ENCODE peak calls at places on chromosomes 7 and 10, in eight cellular contexts. One of them, this sample, is unnamed.

GRCh38 chr7:131581241-131582157 is 25.1 kb upstream of the PODXL start:
- DNase-seq in fibroblast of lung: peak; percentile 35
- DNase-seq in CD8-positive, alpha-beta memory T cell: no peak
- DNase-seq in CD4-positive, alpha-beta T cell: no peak
- DNase-seq in tibial artery: peak; percentile 29
- DNase-seq in hepatocyte: no peak
- DNase-seq in WERI-Rb-1: no peak
- DNase-seq in heart left ventricle: peak; percentile 86
- DNase-seq in this sample: no peak

GRCh38 chr10:47037654-47038425 is 126.6 kb downstream of the PTPN20 start:
- DNase-seq in fibroblast of lung: no peak
- DNase-seq in CD8-positive, alpha-beta memory T cell: no peak
- DNase-seq in CD4-positive, alpha-beta T cell: no peak
- DNase-seq in tibial artery: no peak
- DNase-seq in hepatocyte: no peak
- DNase-seq in WERI-Rb-1: no peak
- DNase-seq in heart left ventricle: no peak
- DNase-seq in this sample: no peak

GRCh38 chr7:39605087-39605486 is 18.3 kb upstream of the RALA start:
- DNase-seq in fibroblast of lung: peak; percentile 85
- DNase-seq in CD8-positive, alpha-beta memory T cell: no peak
- DNase-seq in CD4-positive, alpha-beta T cell: no peak
- DNase-seq in tibial artery: no peak
- DNase-seq in hepatocyte: no peak
- DNase-seq in WERI-Rb-1: no peak
- DNase-seq in heart left ventricle: no peak
- DNase-seq in this sample: no peak

GRCh38 chr10:98299341-98299740 is 31.3 kb upstream of the LOXL4 start:
- DNase-seq in fibroblast of lung: no peak
- DNase-seq in CD8-positive, alpha-beta memory T cell: no peak
- DNase-seq in CD4-positive, alpha-beta T cell: no peak
- DNase-seq in tibial artery: no peak
- DNase-seq in hepatocyte: peak; percentile 31
- DNase-seq in WERI-Rb-1: peak; percentile 73
- DNase-seq in heart left ventricle: no peak
- DNase-seq in this sample: no peak

GRCh38 chr7:132750056-132750455 is 173.8 kb upstream of the PLXNA4 start:
- DNase-seq in fibroblast of lung: no peak
- DNase-seq in CD8-positive, alpha-beta memory T cell: no peak
- DNase-seq in CD4-positive, alpha-beta T cell: no peak
- DNase-seq in tibial artery: no peak
- DNase-seq in hepatocyte: no peak
- DNase-seq in WERI-Rb-1: no peak
- DNase-seq in heart left ventricle: no peak
- DNase-seq in this sample: no peak

GRCh38 chr7:150357277-150357676 is 11.3 kb upstream of the REPIN1 start:
- DNase-seq in fibroblast of lung: no peak
- DNase-seq in CD8-positive, alpha-beta memory T cell: peak; percentile 44
- DNase-seq in CD4-positive, alpha-beta T cell: peak; percentile 48
- DNase-seq in tibial artery: no peak
- DNase-seq in hepatocyte: no peak
- DNase-seq in WERI-Rb-1: peak; percentile 82
- DNase-seq in heart left ventricle: no peak
- DNase-seq in this sample: peak; percentile 32

GRCh38 chr10:121303273-121303890 is 294.9 kb downstream of the FGFR2 start:
- DNase-seq in fibroblast of lung: no peak
- DNase-seq in CD8-positive, alpha-beta memory T cell: no peak
- DNase-seq in CD4-positive, alpha-beta T cell: no peak
- DNase-seq in tibial artery: no peak
- DNase-seq in hepatocyte: no peak
- DNase-seq in WERI-Rb-1: peak; percentile 37
- DNase-seq in heart left ventricle: no peak
- DNase-seq in this sample: no peak

GRCh38 chr10:124007102-124007772 is 86.2 kb downstream of the CHST15 start:
- DNase-seq in fibroblast of lung: no peak
- DNase-seq in CD8-positive, alpha-beta memory T cell: no peak
- DNase-seq in CD4-positive, alpha-beta T cell: no peak
- DNase-seq in tibial artery: no peak
- DNase-seq in hepatocyte: no peak
- DNase-seq in WERI-Rb-1: no peak
- DNase-seq in heart left ventricle: no peak
- DNase-seq in this sample: no peak

GRCh38 chr7:129990403-129991192 is 37.8 kb upstream of the UBE2H start:
- DNase-seq in fibroblast of lung: peak; percentile 19
- DNase-seq in CD8-positive, alpha-beta memory T cell: no peak
- DNase-seq in CD4-positive, alpha-beta T cell: no peak
- DNase-seq in tibial artery: no peak
- DNase-seq in hepatocyte: no peak
- DNase-seq in WERI-Rb-1: no peak
- DNase-seq in heart left ventricle: no peak
- DNase-seq in this sample: no peak

GRCh38 chr10:63423489-63423888 is 42.3 kb downstream of the JMJD1C start:
- DNase-seq in fibroblast of lung: no peak
- DNase-seq in CD8-positive, alpha-beta memory T cell: no peak
- DNase-seq in CD4-positive, alpha-beta T cell: no peak
- DNase-seq in tibial artery: no peak
- DNase-seq in hepatocyte: no peak
- DNase-seq in WERI-Rb-1: no peak
- DNase-seq in heart left ventricle: no peak
- DNase-seq in this sample: no peak

GRCh38 chr10:26721561-26721960 is 24.1 kb downstream of the PDSS1 start:
- DNase-seq in fibroblast of lung: no peak
- DNase-seq in CD8-positive, alpha-beta memory T cell: peak; percentile 32
- DNase-seq in CD4-positive, alpha-beta T cell: no peak
- DNase-seq in tibial artery: no peak
- DNase-seq in hepatocyte: no peak
- DNase-seq in WERI-Rb-1: no peak
- DNase-seq in heart left ventricle: no peak
- DNase-seq in this sample: no peak

GRCh38 chr10:113069595-113069994 is 119.5 kb downstream of the TCF7L2 start:
- DNase-seq in fibroblast of lung: peak; percentile 97
- DNase-seq in CD8-positive, alpha-beta memory T cell: no peak
- DNase-seq in CD4-positive, alpha-beta T cell: no peak
- DNase-seq in tibial artery: no peak
- DNase-seq in hepatocyte: peak; percentile 72
- DNase-seq in WERI-Rb-1: no peak
- DNase-seq in heart left ventricle: no peak
- DNase-seq in this sample: no peak

GRCh38 chr7:26365077-26365896 is 73.6 kb downstream of the SNX10 start:
- DNase-seq in fibroblast of lung: peak; percentile 57
- DNase-seq in CD8-positive, alpha-beta memory T cell: peak; percentile 12
- DNase-seq in CD4-positive, alpha-beta T cell: peak; percentile 22
- DNase-seq in tibial artery: no peak
- DNase-seq in hepatocyte: peak; percentile 80
- DNase-seq in WERI-Rb-1: peak; percentile 55
- DNase-seq in heart left ventricle: peak; percentile 31
- DNase-seq in this sample: no peak

GRCh38 chr7:157235357-157236018 is 96.8 kb downstream of the UBE3C start:
- DNase-seq in fibroblast of lung: peak; percentile 76
- DNase-seq in CD8-positive, alpha-beta memory T cell: no peak
- DNase-seq in CD4-positive, alpha-beta T cell: no peak
- DNase-seq in tibial artery: no peak
- DNase-seq in hepatocyte: no peak
- DNase-seq in WERI-Rb-1: no peak
- DNase-seq in heart left ventricle: no peak
- DNase-seq in this sample: no peak

DNA sequence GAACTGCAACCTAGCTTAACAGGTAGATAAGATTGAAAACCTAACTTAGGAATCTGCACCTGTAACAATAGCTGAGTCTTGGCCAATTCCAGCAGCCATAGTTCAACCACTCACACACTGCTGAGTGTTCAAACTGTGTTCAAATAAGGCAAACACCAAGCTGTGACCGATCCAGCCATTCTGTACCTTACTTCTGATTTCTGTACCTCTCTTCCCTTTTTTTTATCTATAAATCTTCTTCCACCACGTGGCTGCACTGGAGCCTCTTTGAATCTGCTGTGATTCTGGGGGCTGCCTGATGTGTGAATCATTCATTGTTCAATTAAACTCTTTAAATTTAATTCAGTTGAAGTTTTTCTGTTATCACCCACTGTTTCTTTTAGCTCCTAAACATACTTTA is 15.7 kb upstream of the FOXL3 start:
- DNase-seq in fibroblast of lung: no peak
- DNase-seq in CD8-positive, alpha-beta memory T cell: no peak
- DNase-seq in CD4-positive, alpha-beta T cell: no peak
- DNase-seq in tibial artery: no peak
- DNase-seq in hepatocyte: no peak
- DNase-seq in WERI-Rb-1: no peak
- DNase-seq in heart left ventricle: no peak
- DNase-seq in this sample: no peak
- H3K9me3 ChIP-seq in fibroblast of lung: no peaks in the 10 kb centered on the region
- H3K9me3 ChIP-seq in CD8-positive, alpha-beta memory T cell: no peaks in the 10 kb centered on the region
- H3K9me3 ChIP-seq in CD4-positive, alpha-beta T cell: peaks cover 9% of the 10 kb centered on the region
- H3K9me3 ChIP-seq in tibial artery: no peaks in the 10 kb centered on the region
- H3K9me3 ChIP-seq in hepatocyte: no peaks in the 10 kb centered on the region
- H3K9me3 ChIP-seq in WERI-Rb-1: peaks cover 34% of the 10 kb centered on the region
- H3K9me3 ChIP-seq in heart left ventricle: no peaks in the 10 kb centered on the region
- H3K9me3 ChIP-seq in this sample: no peaks in the 10 kb centered on the region

DNA sequence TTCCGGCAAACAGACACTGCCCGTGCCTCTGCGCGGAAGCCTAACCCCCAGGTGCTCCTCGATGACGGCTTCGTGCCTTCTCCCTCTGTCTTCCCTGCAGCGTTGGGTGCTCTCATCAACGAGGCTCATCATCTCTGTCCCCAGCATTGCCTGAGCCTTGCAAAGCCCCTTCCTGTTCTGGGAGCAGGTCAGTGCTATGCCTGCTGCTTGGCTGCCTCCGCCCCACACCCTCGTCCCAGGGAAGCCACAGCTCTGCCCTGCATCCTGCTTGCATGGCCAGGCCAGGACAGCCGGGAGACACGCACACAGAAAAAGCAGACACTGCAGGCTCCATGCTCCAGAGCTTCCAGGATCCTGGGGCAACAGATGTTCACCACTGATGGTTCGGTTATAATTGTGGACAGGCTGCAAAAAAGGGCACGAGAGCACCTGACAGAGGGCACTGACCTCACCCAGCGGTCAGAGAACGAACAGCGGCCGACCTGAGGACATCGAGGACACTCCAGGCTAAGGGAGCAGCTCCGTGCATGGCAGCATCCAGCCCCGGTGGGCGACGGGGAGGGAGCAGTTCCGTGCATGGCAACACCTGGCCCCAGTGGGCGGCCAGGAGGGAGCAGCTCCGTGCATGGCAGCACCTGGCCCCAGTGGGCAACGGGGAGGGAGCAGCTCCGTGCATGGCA is 265.5 kb downstream of the PTPRN2 start:
- DNase-seq in fibroblast of lung: no peak
- DNase-seq in CD8-positive, alpha-beta memory T cell: no peak
- DNase-seq in CD4-positive, alpha-beta T cell: no peak
- DNase-seq in tibial artery: no peak
- DNase-seq in hepatocyte: no peak
- DNase-seq in WERI-Rb-1: no peak
- DNase-seq in heart left ventricle: no peak
- DNase-seq in this sample: no peak
- H3K9me3 ChIP-seq in fibroblast of lung: peaks cover 7% of the 10 kb centered on the region
- H3K9me3 ChIP-seq in CD8-positive, alpha-beta memory T cell: no peaks in the 10 kb centered on the region
- H3K9me3 ChIP-seq in CD4-positive, alpha-beta T cell: no peaks in the 10 kb centered on the region
- H3K9me3 ChIP-seq in tibial artery: no peaks in the 10 kb centered on the region
- H3K9me3 ChIP-seq in hepatocyte: no peaks in the 10 kb centered on the region
- H3K9me3 ChIP-seq in WERI-Rb-1: no peaks in the 10 kb centered on the region
- H3K9me3 ChIP-seq in heart left ventricle: no peaks in the 10 kb centered on the region
- H3K9me3 ChIP-seq in this sample: no peaks in the 10 kb centered on the region

DNA sequence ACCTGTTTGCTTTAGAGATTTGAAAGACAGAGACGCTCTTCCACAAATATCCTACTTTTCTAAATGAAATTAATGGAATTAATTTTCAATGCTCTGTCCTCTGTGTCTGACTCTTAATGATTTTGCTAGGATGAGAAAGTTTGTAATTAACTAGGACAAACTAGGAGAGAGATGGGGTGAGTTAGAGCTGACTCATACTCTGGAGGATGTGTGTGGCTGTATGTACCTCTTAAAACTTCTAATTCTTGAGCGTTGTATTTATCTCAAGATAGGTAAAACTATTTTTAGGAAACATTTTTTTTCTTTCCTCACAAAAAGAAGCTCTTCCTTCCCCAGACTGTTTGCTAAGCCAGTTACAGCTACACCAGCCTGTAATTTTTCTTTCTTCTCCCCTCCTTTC is 178.8 kb upstream of the ANKRD30A start:
- DNase-seq in fibroblast of lung: no peak
- DNase-seq in CD8-positive, alpha-beta memory T cell: no peak
- DNase-seq in CD4-positive, alpha-beta T cell: no peak
- DNase-seq in tibial artery: no peak
- DNase-seq in hepatocyte: no peak
- DNase-seq in WERI-Rb-1: no peak
- DNase-seq in heart left ventricle: no peak
- DNase-seq in this sample: no peak
- H3K9me3 ChIP-seq in fibroblast of lung: no peaks in the 10 kb centered on the region
- H3K9me3 ChIP-seq in CD8-positive, alpha-beta memory T cell: peaks cover 3% of the 10 kb centered on the region
- H3K9me3 ChIP-seq in CD4-positive, alpha-beta T cell: no peaks in the 10 kb centered on the region
- H3K9me3 ChIP-seq in tibial artery: no peaks in the 10 kb centered on the region
- H3K9me3 ChIP-seq in hepatocyte: no peaks in the 10 kb centered on the region
- H3K9me3 ChIP-seq in WERI-Rb-1: no peaks in the 10 kb centered on the region
- H3K9me3 ChIP-seq in heart left ventricle: no peaks in the 10 kb centered on the region
- H3K9me3 ChIP-seq in this sample: no peaks in the 10 kb centered on the region

DNA sequence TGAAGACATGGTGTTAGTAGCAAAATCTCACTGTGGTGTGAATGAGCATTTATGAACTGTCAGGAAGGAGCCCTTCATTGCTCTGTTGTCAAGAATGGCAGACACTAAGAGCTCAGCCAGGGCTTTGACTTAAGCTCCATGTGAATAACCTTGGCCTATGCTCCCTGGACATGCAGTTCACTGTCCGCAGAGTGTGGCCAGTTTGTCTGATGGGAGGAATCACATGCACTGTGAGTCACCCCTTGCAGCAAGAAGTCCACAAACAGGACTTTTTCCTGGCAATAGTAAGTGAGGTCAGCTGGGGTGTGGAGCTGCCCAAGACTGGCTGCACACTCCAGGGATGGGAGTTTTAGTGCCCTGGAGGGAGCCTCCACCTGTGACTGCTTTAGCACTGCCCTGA is 49.5 kb downstream of the ZNF37A start:
- DNase-seq in fibroblast of lung: no peak
- DNase-seq in CD8-positive, alpha-beta memory T cell: no peak
- DNase-seq in CD4-positive, alpha-beta T cell: no peak
- DNase-seq in tibial artery: no peak
- DNase-seq in hepatocyte: no peak
- DNase-seq in WERI-Rb-1: no peak
- DNase-seq in heart left ventricle: no peak
- DNase-seq in this sample: no peak
- H3K9me3 ChIP-seq in fibroblast of lung: no peaks in the 10 kb centered on the region
- H3K9me3 ChIP-seq in CD8-positive, alpha-beta memory T cell: no peaks in the 10 kb centered on the region
- H3K9me3 ChIP-seq in CD4-positive, alpha-beta T cell: no peaks in the 10 kb centered on the region
- H3K9me3 ChIP-seq in tibial artery: no peaks in the 10 kb centered on the region
- H3K9me3 ChIP-seq in hepatocyte: no peaks in the 10 kb centered on the region
- H3K9me3 ChIP-seq in WERI-Rb-1: no peaks in the 10 kb centered on the region
- H3K9me3 ChIP-seq in heart left ventricle: no peaks in the 10 kb centered on the region
- H3K9me3 ChIP-seq in this sample: no peaks in the 10 kb centered on the region

DNA sequence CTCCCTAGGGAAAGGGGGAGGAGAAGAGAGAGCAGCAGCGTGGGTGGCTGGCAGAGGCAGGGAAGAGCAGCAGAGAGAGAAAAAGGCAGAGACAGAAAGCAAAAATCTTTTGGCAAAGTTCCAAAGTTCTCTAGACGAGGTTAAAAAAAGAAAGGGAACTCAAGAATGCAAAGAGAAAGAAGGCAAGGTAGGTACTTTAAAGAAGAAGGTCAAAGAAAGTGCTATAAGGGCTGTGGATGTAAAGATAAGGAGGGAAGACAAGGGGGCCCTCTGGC is 20.2 kb upstream of the OPTN start:
- DNase-seq in fibroblast of lung: no peak
- DNase-seq in CD8-positive, alpha-beta memory T cell: no peak
- DNase-seq in CD4-positive, alpha-beta T cell: no peak
- DNase-seq in tibial artery: no peak
- DNase-seq in hepatocyte: peak; percentile 83
- DNase-seq in WERI-Rb-1: no peak
- DNase-seq in heart left ventricle: no peak
- DNase-seq in this sample: no peak
- H3K9me3 ChIP-seq in fibroblast of lung: no peaks in the 10 kb centered on the region
- H3K9me3 ChIP-seq in CD8-positive, alpha-beta memory T cell: peaks cover 6% of the 10 kb centered on the region
- H3K9me3 ChIP-seq in CD4-positive, alpha-beta T cell: peaks cover 33% of the 10 kb centered on the region
- H3K9me3 ChIP-seq in tibial artery: peaks cover 8% of the 10 kb centered on the region
- H3K9me3 ChIP-seq in hepatocyte: no peaks in the 10 kb centered on the region
- H3K9me3 ChIP-seq in WERI-Rb-1: no peaks in the 10 kb centered on the region
- H3K9me3 ChIP-seq in heart left ventricle: no peaks in the 10 kb centered on the region
- H3K9me3 ChIP-seq in this sample: peaks cover 8% of the 10 kb centered on the region